ENCODE peak calls at places on chromosome 17, in four cellular contexts. One of them, this sample, is unnamed.

GRCh38 chr17:6940186-6940649 is 55.6 kb upstream of the ALOX12 start:
- DNase-seq in mammary epithelial cell: no peak
- DNase-seq in K562: peak
- DNase-seq in H1: no peak
- DNase-seq in this sample: no peak

GRCh38 chr17:74466111-74466784 is at the start of gene CD300A:
- DNase-seq in K562: no peak
- DNase-seq in H1: no peak
- DNase-seq in mammary epithelial cell: no peak
- DNase-seq in this sample: no peak

GRCh38 chr17:61837175-61838051 is 25.9 kb downstream of the BRIP1 start:
- DNase-seq in mammary epithelial cell: peak
- DNase-seq in K562: peak
- DNase-seq in H1: no peak
- DNase-seq in this sample: peak

GRCh38 chr17:57849874-57850754 is at the start of gene MRPS23:
- DNase-seq in H1: peak
- DNase-seq in K562: peak
- DNase-seq in mammary epithelial cell: peak
- DNase-seq in this sample: peak

GRCh38 chr17:29138184-29138955 is 41.8 kb downstream of the MYO18A start:
- DNase-seq in mammary epithelial cell: no peak
- DNase-seq in K562: no peak
- DNase-seq in H1: no peak
- DNase-seq in this sample: no peak

GRCh38 chr17:61026818-61027217 is 349.2 kb downstream of the BCAS3 start:
- DNase-seq in H1: no peak
- DNase-seq in K562: no peak
- DNase-seq in mammary epithelial cell: no peak
- DNase-seq in this sample: no peak

GRCh38 chr17:39950871-39951348 is 11.9 kb upstream of the GSDMA start:
- DNase-seq in K562: no peak
- DNase-seq in H1: no peak
- DNase-seq in mammary epithelial cell: no peak
- DNase-seq in this sample: no peak

GRCh38 chr17:33266116-33266515 is 27.0 kb downstream of the ASIC2 start:
- DNase-seq in K562: no peak
- DNase-seq in mammary epithelial cell: no peak
- DNase-seq in H1: no peak
- DNase-seq in this sample: no peak

GRCh38 chr17:57091186-57091618 is 6.2 kb downstream of the AKAP1 start:
- DNase-seq in K562: no peak
- DNase-seq in H1: no peak
- DNase-seq in mammary epithelial cell: no peak
- DNase-seq in this sample: no peak

GRCh38 chr17:38511126-38512108 is 83.2 kb downstream of the ARHGAP23 start:
- DNase-seq in H1: no peak
- DNase-seq in mammary epithelial cell: peak
- DNase-seq in K562: peak
- DNase-seq in this sample: no peak

GRCh38 chr17:78121801-78122220 is 6.7 kb downstream of the TMC6 start:
- DNase-seq in K562: peak
- DNase-seq in mammary epithelial cell: no peak
- DNase-seq in H1: no peak
- DNase-seq in this sample: no peak

GRCh38 chr17:9432121-9432866 is 143.3 kb downstream of the STX8 start:
- DNase-seq in mammary epithelial cell: no peak
- DNase-seq in H1: no peak
- DNase-seq in K562: no peak
- DNase-seq in this sample: no peak

GRCh38 chr17:58391302-58391984 is 25.9 kb downstream of the RNF43 start:
- DNase-seq in H1: no peak
- DNase-seq in mammary epithelial cell: peak
- DNase-seq in K562: peak
- DNase-seq in this sample: no peak

GRCh38 chr17:40474419-40475002 is 26.9 kb downstream of the TNS4 start:
- DNase-seq in H1: no peak
- DNase-seq in K562: peak
- DNase-seq in mammary epithelial cell: peak
- DNase-seq in this sample: no peak

GRCh38 chr17:74444406-74444805 is 12.5 kb downstream of the GPRC5C start:
- DNase-seq in mammary epithelial cell: no peak
- DNase-seq in K562: no peak
- DNase-seq in H1: no peak
- DNase-seq in this sample: no peak

GRCh38 chr17:50768348-50768761 is 1.0 kb upstream of the ANKRD40CL start:
- DNase-seq in mammary epithelial cell: no peak
- DNase-seq in K562: no peak
- DNase-seq in H1: no peak
- DNase-seq in this sample: no peak

GRCh38 chr17:27543464-27543856 is 87.2 kb downstream of the KSR1 start:
- DNase-seq in K562: no peak
- DNase-seq in H1: no peak
- DNase-seq in mammary epithelial cell: no peak
- DNase-seq in this sample: no peak

GRCh38 chr17:27544350-27545131 is 86.4 kb upstream of the LGALS9 start:
- DNase-seq in K562: peak
- DNase-seq in H1: no peak
- DNase-seq in mammary epithelial cell: peak
- DNase-seq in this sample: no peak

GRCh38 chr17:27545562-27546229 is 85.3 kb upstream of the LGALS9 start:
- DNase-seq in K562: no peak
- DNase-seq in mammary epithelial cell: no peak
- DNase-seq in H1: no peak
- DNase-seq in this sample: no peak

GRCh38 chr17:27542841-27543463 is 86.7 kb downstream of the KSR1 start:
- DNase-seq in H1: no peak
- DNase-seq in mammary epithelial cell: no peak
- DNase-seq in K562: no peak
- DNase-seq in this sample: no peak

GRCh38 chr17:27543958-27544349 is 87.0 kb upstream of the LGALS9 start:
- DNase-seq in H1: no peak
- DNase-seq in K562: no peak
- DNase-seq in mammary epithelial cell: no peak
- DNase-seq in this sample: no peak
- H3K27ac ChIP-seq in H1: no peak
- H3K27ac ChIP-seq in K562: no peak
- H3K27ac ChIP-seq in mammary epithelial cell: no peak
- H3K27ac ChIP-seq in this sample: no peak

GRCh38 chr17:79154446-79154845 is 79.8 kb downstream of the ENGASE start:
- DNase-seq in H1: no peak
- DNase-seq in mammary epithelial cell: no peak
- DNase-seq in K562: no peak
- DNase-seq in this sample: no peak
- H3K27ac ChIP-seq in H1: no peak
- H3K27ac ChIP-seq in mammary epithelial cell: no peak
- H3K27ac ChIP-seq in K562: no peak
- H3K27ac ChIP-seq in this sample: no peak

DNA sequence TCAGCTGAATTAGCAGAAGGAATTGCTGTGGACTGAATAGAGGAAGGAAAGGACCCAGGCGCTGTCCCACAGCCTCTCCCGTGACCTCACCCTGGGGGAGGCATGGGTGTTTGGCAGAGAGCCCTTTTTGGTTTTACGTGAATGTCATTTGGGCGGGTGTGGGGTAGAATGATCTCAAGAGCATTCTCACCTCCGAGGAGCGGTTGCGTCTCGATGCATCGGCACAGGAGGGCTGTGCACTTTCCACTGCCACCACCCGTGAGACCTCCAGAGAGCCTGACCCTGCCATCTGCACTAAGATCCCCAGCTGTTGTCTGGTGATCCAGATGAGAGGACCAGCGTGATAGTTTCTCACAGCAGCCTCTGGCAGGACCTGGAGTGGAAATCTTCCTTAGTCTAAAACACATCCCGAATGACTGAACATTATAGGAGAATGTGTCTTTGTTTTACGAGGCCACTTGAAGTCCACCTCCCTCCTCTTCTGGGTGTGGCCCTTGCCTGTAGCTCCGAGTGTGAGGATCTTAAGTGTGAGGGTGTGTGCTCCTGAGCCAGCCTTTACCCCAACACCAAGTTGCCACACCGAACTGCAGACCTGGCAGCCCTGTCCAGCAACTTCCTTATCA is 29.3 kb downstream of the FOXK2 start:
- DNase-seq in K562: no peak
- DNase-seq in H1: no peak
- DNase-seq in mammary epithelial cell: no peak
- DNase-seq in this sample: no peak
- H3K27ac ChIP-seq in K562: peak
- H3K27ac ChIP-seq in H1: no peak
- H3K27ac ChIP-seq in mammary epithelial cell: no peak
- H3K27ac ChIP-seq in this sample: no peak

DNA sequence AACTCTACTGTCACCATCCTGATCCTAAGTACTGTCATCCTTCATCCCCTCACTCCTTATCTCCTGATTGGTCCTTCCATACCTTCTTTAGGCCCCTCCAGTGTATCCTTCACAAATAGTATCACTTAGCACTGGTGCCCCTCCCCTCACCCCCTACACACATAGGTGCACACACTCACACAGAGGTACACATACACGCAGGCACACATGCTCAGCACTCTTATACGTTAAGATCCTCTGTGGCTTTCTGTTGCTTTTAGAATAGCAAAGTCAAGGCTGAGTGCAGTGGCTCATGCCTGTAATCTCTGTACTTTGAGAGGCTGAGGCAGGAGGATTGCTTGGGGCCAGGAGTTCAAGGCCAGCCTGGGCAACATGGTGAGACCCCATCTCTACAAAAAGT is 32.1 kb downstream of the CDRT15 start:
- DNase-seq in mammary epithelial cell: no peak
- DNase-seq in K562: no peak
- DNase-seq in H1: no peak
- DNase-seq in this sample: no peak
- H3K27ac ChIP-seq in mammary epithelial cell: no peak
- H3K27ac ChIP-seq in K562: no peak
- H3K27ac ChIP-seq in H1: no peak
- H3K27ac ChIP-seq in this sample: no peak

GRCh38 chr17:82871056-82871775 is 31.4 kb upstream of the ZNF750 start:
- DNase-seq in mammary epithelial cell: peak
- DNase-seq in H1: no peak
- DNase-seq in K562: no peak
- DNase-seq in this sample: no peak
- H3K27ac ChIP-seq in mammary epithelial cell: no peak
- H3K27ac ChIP-seq in H1: no peak
- H3K27ac ChIP-seq in K562: no peak
- H3K27ac ChIP-seq in this sample: no peak

DNA sequence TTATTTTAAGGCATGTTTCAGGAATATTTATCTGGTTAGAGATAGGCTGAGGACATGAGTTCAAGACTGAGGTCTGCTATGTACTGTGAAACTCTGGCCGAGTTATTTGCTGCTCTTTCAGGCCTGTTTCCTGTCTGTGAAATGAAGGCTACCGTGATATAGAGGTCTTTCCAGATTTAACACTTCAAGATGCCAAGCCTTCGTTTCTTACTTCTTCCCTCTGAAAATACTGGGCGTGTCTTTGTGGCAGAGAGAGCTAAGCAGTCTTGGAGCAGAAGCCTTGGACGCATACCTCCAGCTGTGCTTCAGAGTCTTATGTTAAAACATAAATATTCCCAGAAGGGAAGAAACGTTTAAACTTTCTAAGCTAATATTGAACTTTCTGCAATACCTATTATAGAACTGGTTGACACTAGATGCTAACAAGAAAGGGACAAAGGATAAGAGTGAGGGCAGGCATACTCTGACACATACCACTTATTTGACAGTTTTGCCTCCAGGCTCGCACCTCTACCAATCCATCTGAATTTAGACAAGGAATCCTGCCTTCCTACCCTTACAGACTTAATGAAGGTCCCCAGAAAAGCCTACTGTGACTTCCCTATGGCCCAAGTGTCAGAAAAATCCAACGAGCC is 17.5 kb downstream of the WIPI1 start:
- DNase-seq in H1: no peak
- DNase-seq in K562: no peak
- DNase-seq in mammary epithelial cell: no peak
- DNase-seq in this sample: no peak
- H3K27ac ChIP-seq in H1: no peak
- H3K27ac ChIP-seq in K562: no peak
- H3K27ac ChIP-seq in mammary epithelial cell: no peak
- H3K27ac ChIP-seq in this sample: no peak

DNA sequence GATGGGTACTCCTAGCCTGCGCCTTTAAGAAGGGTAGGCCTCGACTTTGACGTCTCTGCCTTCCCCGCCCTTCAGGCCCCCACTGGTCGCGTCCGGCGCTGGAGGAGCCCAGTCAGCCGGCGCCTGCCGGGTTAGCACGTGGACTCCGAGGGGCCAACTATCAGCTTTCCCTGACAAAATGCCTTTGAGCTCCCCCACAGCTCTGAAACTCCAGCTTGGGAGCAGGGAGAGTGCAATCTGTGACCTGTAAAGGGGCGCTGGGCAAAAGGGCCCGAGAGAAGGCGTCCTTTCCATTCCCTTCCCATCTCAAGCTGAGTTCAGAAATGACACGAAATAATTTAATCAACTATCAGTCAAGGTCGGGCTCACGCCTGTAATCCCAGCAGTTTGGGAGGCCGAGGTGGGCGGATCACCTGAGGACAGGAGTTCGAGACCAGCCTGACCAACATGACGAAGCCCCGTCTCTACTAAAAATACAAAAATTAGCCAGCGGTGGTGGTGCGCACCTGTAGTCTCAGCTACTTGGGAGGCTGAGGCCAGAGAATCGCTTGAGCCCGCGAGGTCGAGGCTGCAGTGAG is 2.3 kb upstream of the SLC25A39 start:
- DNase-seq in H1: peak
- DNase-seq in K562: peak
- DNase-seq in mammary epithelial cell: peak
- DNase-seq in this sample: no peak
- H3K27ac ChIP-seq in H1: no peak
- H3K27ac ChIP-seq in K562: peak
- H3K27ac ChIP-seq in mammary epithelial cell: no peak
- H3K27ac ChIP-seq in this sample: no peak

GRCh38 chr17:27504188-27504995 is 48.1 kb downstream of the KSR1 start:
- DNase-seq in mammary epithelial cell: no peak
- DNase-seq in H1: no peak
- DNase-seq in K562: no peak
- DNase-seq in this sample: no peak

GRCh38 chr17:27502526-27503324 is 46.5 kb downstream of the KSR1 start:
- DNase-seq in H1: no peak
- DNase-seq in mammary epithelial cell: no peak
- DNase-seq in K562: no peak
- DNase-seq in this sample: no peak

GRCh38 chr17:27506348-27507218 is 50.3 kb downstream of the KSR1 start:
- DNase-seq in K562: peak
- DNase-seq in H1: peak
- DNase-seq in mammary epithelial cell: no peak
- DNase-seq in this sample: no peak

GRCh38 chr17:27499451-27500265 is 43.4 kb downstream of the KSR1 start:
- DNase-seq in K562: no peak
- DNase-seq in mammary epithelial cell: no peak
- DNase-seq in H1: no peak
- DNase-seq in this sample: no peak

GRCh38 chr17:27503636-27504035 is 47.4 kb downstream of the KSR1 start:
- DNase-seq in mammary epithelial cell: no peak
- DNase-seq in K562: no peak
- DNase-seq in H1: no peak
- DNase-seq in this sample: no peak
- H3K27ac ChIP-seq in mammary epithelial cell: no peak
- H3K27ac ChIP-seq in K562: no peak
- H3K27ac ChIP-seq in H1: no peak
- H3K27ac ChIP-seq in this sample: no peak